ENCODE peak calls at places on chromosomes 5 and 9, in six cellular contexts. V is cerebellum, X is body of pancreas, L is GDM1, A is lung, H is colonic mucosa. D is an unnamed sample.

GRCh38 chr9:91532325-91532724 is 108.7 kb upstream of the NFIL3 start:
- DNase-seq in V (no peak), X (no peak), L (no peak), A (no peak), H (no peak), D (no peak)

GRCh38 chr9:132367613-132368305 is 13.0 kb upstream of the SETX start:
- DNase-seq in V (no peak), X (no peak), L (no peak), A (no peak), H (no peak), D (no peak)

GRCh38 chr5:126368239-126368812 is 54.9 kb upstream of the GRAMD2B start:
- DNase-seq in V (no peak), X (peak), L (no peak), A (no peak), H (no peak), D (no peak)

GRCh38 chr5:95631991-95632675 is 12.2 kb downstream of the GPR150 start:
- DNase-seq in V (no peak), X (peak), L (peak), A (peak), H (no peak), D (no peak)

GRCh38 chr5:74667396-74667795 is 17.6 kb upstream of the HEXB start:
- DNase-seq in V (no peak), X (no peak), L (no peak), A (no peak), H (no peak), D (no peak)

GRCh38 chr5:104265531-104266130 is 703.0 kb upstream of the NUDT12 start:
- DNase-seq in V (no peak), X (no peak), L (no peak), A (no peak), H (no peak), D (no peak)

GRCh38 chr9:130235558-130236435 is 29.8 kb upstream of the HMCN2 start:
- DNase-seq in V (peak), X (peak), L (peak), A (peak), H (peak), D (peak)

GRCh38 chr9:135220601-135221575 is 133.4 kb downstream of the OLFM1 start:
- DNase-seq in V (no peak), X (peak), L (no peak), A (no peak), H (no peak), D (no peak)

GRCh38 chr5:109399092-109399759 is 10.5 kb downstream of the PJA2 start:
- DNase-seq in V (no peak), X (no peak), L (no peak), A (no peak), H (no peak), D (no peak)

GRCh38 chr9:93573204-93573828 is 3.1 kb upstream of the PHF2 start:
- DNase-seq in V (no peak), X (no peak), L (no peak), A (no peak), H (no peak), D (peak)

GRCh38 chr5:67648201-67648671 is 451.6 kb upstream of the CD180 start:
- DNase-seq in V (peak), X (peak), L (no peak), A (peak), H (peak), D (peak)

GRCh38 chr9:75053869-75054268 is 25.8 kb upstream of the CARNMT1 start:
- DNase-seq in V (peak), X (no peak), L (no peak), A (no peak), H (no peak), D (no peak)

GRCh38 chr5:36150676-36151433 is 832 bp downstream of the LMBRD2 start:
- DNase-seq in V (peak), X (peak), L (peak), A (no peak), H (peak), D (no peak)

GRCh38 chr9:133368249-133368881 is 7.5 kb downstream of the SURF4 start:
- DNase-seq in V (no peak), X (peak), L (no peak), A (no peak), H (peak), D (no peak)

GRCh38 chr9:124809211-124809610 is 32.3 kb downstream of the OLFML2A start:
- DNase-seq in V (no peak), X (no peak), L (no peak), A (no peak), H (no peak), D (no peak)

GRCh38 chr9:10366171-10366779 is 246.5 kb downstream of the PTPRD start:
- DNase-seq in V (peak), X (no peak), L (peak), A (no peak), H (peak), D (no peak)

GRCh38 chr5:169934990-169935389 is 45.3 kb downstream of the INSYN2B start:
- DNase-seq in V (no peak), X (no peak), L (no peak), A (no peak), H (no peak), D (no peak)

GRCh38 chr5:67305913-67306710 is 109.5 kb upstream of the CD180 start:
- DNase-seq in V (no peak), X (no peak), L (no peak), A (no peak), H (no peak), D (no peak)

GRCh38 chr5:131068893-131069643 is 96.0 kb downstream of the HINT1 start:
- DNase-seq in V (no peak), X (no peak), L (no peak), A (no peak), H (no peak), D (no peak)

GRCh38 chr9:113508111-113508749 is 44.7 kb downstream of the RGS3 start:
- DNase-seq in V (no peak), X (peak), L (no peak), A (no peak), H (peak), D (no peak)

GRCh38 chr5:174311531-174312269 is 266.2 kb downstream of the NSG2 start:
- DNase-seq in V (peak), X (peak), L (no peak), A (peak), H (peak), D (no peak)

GRCh38 chr5:56314536-56314935 is 81.4 kb upstream of the ANKRD55 start:
- DNase-seq in V (no peak), X (peak), L (no peak), A (no peak), H (no peak), D (no peak)

GRCh38 chr5:124310453-124310852 is 436.0 kb downstream of the ZNF608 start:
- DNase-seq in V (no peak), X (no peak), L (no peak), A (no peak), H (peak), D (no peak)

GRCh38 chr5:146048994-146049703 is 56.2 kb downstream of the PLAC8L1 start:
- DNase-seq in V (peak), X (peak), L (peak), A (peak), H (peak), D (no peak)